ENCODE peak calls at places on chromosomes 11 and 22, in six cellular contexts. V is A172, Q is KBM-7, C is NB4, O is T-helper 9 cell, Z is GM10248. D is an unnamed sample.

GRCh38 chr22:38124236-38124974 is 13.9 kb upstream of the BAIAP2L2 start:
- DNase-seq in V (no peak), Z (no peak), C (no peak), O (no peak), Q (no peak), D (no peak)

GRCh38 chr11:73974611-73975478 is 7.8 kb downstream of the UCP2 start:
- DNase-seq in C (no peak), Q (no peak), O (no peak), Z (no peak), V (no peak), D (no peak)

GRCh38 chr11:45649544-45650165 is 15.8 kb downstream of the CHST1 start:
- DNase-seq in O (no peak), C (no peak), V (no peak), Q (no peak), Z (no peak), D (no peak)

GRCh38 chr11:111308140-111308539 is 9.8 kb downstream of the POU2AF3 start:
- DNase-seq in C (no peak), Z (no peak), O (no peak), V (no peak), Q (no peak), D (no peak)

GRCh38 chr11:134098566-134099184 is 29.8 kb downstream of the JAM3 start:
- DNase-seq in O (no peak), C (peak), Q (peak), Z (peak), V (no peak), D (no peak)

GRCh38 chr11:135004495-135004894 is 592.5 kb upstream of the B3GAT1 start:
- DNase-seq in Q (no peak), C (no peak), Z (no peak), V (no peak), O (no peak), D (no peak)

GRCh38 chr11:7965386-7965785 is at the start of gene NLRP10:
- DNase-seq in O (no peak), V (no peak), C (no peak), Q (no peak), Z (no peak), D (no peak)

GRCh38 chr11:57460017-57460755 is at the start of gene RTN4RL2:
- DNase-seq in C (peak), Z (peak), Q (peak), V (peak), O (no peak), D (no peak)

GRCh38 chr11:44746894-44747293 is 20.1 kb downstream of the TSPAN18 start:
- DNase-seq in Q (no peak), O (no peak), C (no peak), Z (no peak), V (no peak), D (no peak)

GRCh38 chr11:125081098-125081798 is 18.1 kb downstream of the SLC37A2 start:
- DNase-seq in Q (no peak), O (no peak), V (no peak), C (no peak), Z (no peak), D (no peak)

GRCh38 chr11:94521684-94522083 is 9.4 kb downstream of the C11orf97 start:
- DNase-seq in O (no peak), C (peak), V (no peak), Z (no peak), Q (peak), D (no peak)

GRCh38 chr11:111886032-111886431 is 6.7 kb downstream of the CFAP68 start:
- DNase-seq in Q (no peak), V (no peak), Z (no peak), O (no peak), C (no peak), D (no peak)

D was measured in CD8-positive, alpha-beta T cell.